ENCODE peak calls at places on chromosomes 11 and 22, in ten cellular contexts. P is Peyer's patch; T is NCI-H748 treated with DMSO at 0.1 percent for 48 hours; C is EH; F is ACHN; L is kidney; I is activated naive CD8-positive, alpha-beta T cell treated with anti-CD3 and anti-CD28 coated beads, Interleukin-2, amount 50 U/mL, for 24 hours; Z is HuH-7.5; D is H4; S is NCI-H1436. U is an unnamed sample.

GRCh38 chr11:765025-765801 is 12.1 kb downstream of the GATD1 start:
- DNase-seq in L (peak), P (no peak), D (peak), S (peak), Z (no peak), F (peak), T (peak), I (peak), C (peak), U (peak)

GRCh38 chr22:37735054-37735453 is 38.2 kb downstream of the TRIOBP start:
- DNase-seq in P (peak), D (no peak), I (no peak), Z (peak), T (no peak), L (no peak), C (peak), F (peak), S (no peak), U (no peak)

GRCh38 chr11:23359297-23359696 is 499.0 kb upstream of the CCDC179 start:
- DNase-seq in S (no peak), F (no peak), T (no peak), C (peak), I (no peak), P (no peak), D (peak), L (no peak), Z (no peak), U (no peak)

GRCh38 chr22:41596776-41597634 is 7.4 kb upstream of the PMM1 start:
- DNase-seq in T (peak), C (peak), P (peak), Z (peak), I (peak), L (peak), D (peak), F (peak), S (peak), U (peak)

GRCh38 chr11:93579187-93579773 is 36.1 kb upstream of the SMCO4 start:
- DNase-seq in I (no peak), L (no peak), T (no peak), P (no peak), C (no peak), S (no peak), D (no peak), F (no peak), Z (no peak), U (no peak)

GRCh38 chr11:134562176-134562575 is 150.1 kb upstream of the B3GAT1 start:
- DNase-seq in L (no peak), T (no peak), I (no peak), P (no peak), C (no peak), Z (no peak), D (no peak), F (no peak), S (no peak), U (no peak)

GRCh38 chr22:27880778-27881394 is 38.2 kb downstream of the PITPNB start:
- DNase-seq in D (peak), S (peak), C (peak), L (no peak), F (peak), I (no peak), P (no peak), Z (no peak), T (no peak), U (peak)

GRCh38 chr22:20408891-20409290 is 14.9 kb downstream of the ZNF74 start:
- DNase-seq in T (no peak), D (no peak), L (no peak), I (no peak), Z (no peak), S (no peak), F (no peak), C (no peak), P (peak), U (no peak)

GRCh38 chr11:47345890-47346563 is 6.5 kb downstream of the MYBPC3 start:
- DNase-seq in I (no peak), Z (no peak), P (peak), C (no peak), F (no peak), T (no peak), S (no peak), D (no peak), L (peak), U (no peak)

GRCh38 chr11:57527056-57527631 is 3.4 kb downstream of the TIMM10 start:
- DNase-seq in T (peak), C (peak), D (peak), L (no peak), Z (peak), P (peak), F (peak), I (peak), S (peak), U (peak)

GRCh38 chr22:48897638-48897954 is 930.1 kb downstream of the BRD1 start:
- DNase-seq in F (no peak), Z (no peak), S (no peak), D (no peak), C (no peak), P (peak), L (no peak), I (no peak), T (no peak), U (no peak)

GRCh38 chr11:133953999-133954398 is 2.8 kb downstream of the IGSF9B start:
- DNase-seq in L (no peak), T (no peak), S (no peak), Z (no peak), D (no peak), F (no peak), I (no peak), P (no peak), C (no peak), U (no peak)

GRCh38 chr11:35658028-35658948 is 4.3 kb upstream of the TRIM44 start:
- DNase-seq in I (no peak), S (no peak), F (no peak), L (no peak), C (no peak), Z (no peak), P (no peak), T (no peak), D (no peak), U (no peak)

GRCh38 chr22:27317156-27317555 is 484.4 kb downstream of the MN1 start:
- DNase-seq in D (no peak), Z (no peak), F (peak), S (no peak), L (no peak), C (peak), T (no peak), I (no peak), P (no peak), U (no peak)

GRCh38 chr22:45731041-45731797 is 59.6 kb downstream of the ATXN10 start:
- DNase-seq in Z (no peak), L (no peak), I (no peak), D (no peak), C (peak), P (no peak), T (no peak), S (no peak), F (peak), U (no peak)

GRCh38 chr22:43237280-43237679 is 50.3 kb upstream of the TTLL12 start:
- DNase-seq in S (no peak), L (no peak), P (no peak), C (no peak), F (no peak), I (no peak), D (no peak), T (no peak), Z (no peak), U (no peak)

GRCh38 chr11:75159081-75159953 is 8.4 kb downstream of the SLCO2B1 start:
- DNase-seq in I (no peak), P (peak), Z (peak), D (no peak), L (peak), T (no peak), S (no peak), C (no peak), F (no peak), U (no peak)

GRCh38 chr11:119599864-119600593 is 129.0 kb downstream of the NECTIN1 start:
- DNase-seq in P (no peak), D (no peak), I (no peak), F (peak), T (no peak), S (no peak), Z (no peak), L (no peak), C (no peak), U (no peak)

GRCh38 chr22:24187731-24188644 is 6.7 kb downstream of the SUSD2 start:
- DNase-seq in C (no peak), L (peak), D (no peak), P (no peak), T (no peak), Z (no peak), S (no peak), F (no peak), I (no peak), U (no peak)

GRCh38 chr11:76786053-76787014 is 3.2 kb downstream of the TSKU start:
- DNase-seq in D (no peak), F (no peak), P (no peak), L (no peak), T (no peak), C (no peak), I (no peak), S (no peak), Z (no peak), U (no peak)

GRCh38 chr11:111460340-111460739 is 51.8 kb downstream of the BTG4 start:
- DNase-seq in D (no peak), S (no peak), P (no peak), Z (no peak), C (no peak), I (no peak), T (no peak), L (no peak), F (no peak), U (no peak)

GRCh38 chr11:47466201-47466600 is 17.3 kb upstream of the RAPSN start:
- DNase-seq in S (no peak), F (no peak), D (no peak), L (no peak), C (peak), P (no peak), I (no peak), Z (no peak), T (no peak), U (no peak)

GRCh38 chr22:41880653-41881052 is 34.2 kb downstream of the SHISA8 start:
- DNase-seq in C (no peak), D (no peak), I (no peak), F (no peak), T (no peak), P (no peak), L (no peak), Z (no peak), S (no peak), U (no peak)

GRCh38 chr22:29346659-29347058 is 31.2 kb upstream of the RASL10A start:
- DNase-seq in C (no peak), P (no peak), Z (no peak), L (no peak), D (no peak), S (no peak), T (no peak), I (no peak), F (no peak), U (no peak)

GRCh38 chr22:20651286-20651685 is 122.6 kb upstream of the SERPIND1 start:
- DNase-seq in C (no peak), Z (no peak), L (no peak), S (no peak), I (no peak), T (no peak), F (no peak), D (no peak), P (no peak), U (no peak)

GRCh38 chr11:120125005-120125404 is 12.9 kb downstream of the TRIM29 start:
- DNase-seq in C (peak), Z (no peak), D (peak), L (peak), I (peak), F (no peak), P (peak), S (no peak), T (no peak), U (no peak)

GRCh38 chr11:43919852-43920597 is 22.4 kb upstream of the C11orf96 start:
- DNase-seq in I (no peak), F (no peak), T (no peak), S (no peak), L (no peak), Z (no peak), C (no peak), D (peak), P (no peak), U (no peak)

GRCh38 chr11:96097844-96098421 is 174.0 kb upstream of the MTMR2 start:
- DNase-seq in D (no peak), Z (no peak), P (peak), F (no peak), C (peak), I (no peak), L (no peak), T (no peak), S (no peak), U (no peak)

GRCh38 chr11:128416976-128417375 is 170.4 kb downstream of the ETS1 start:
- DNase-seq in S (no peak), C (no peak), F (no peak), P (no peak), Z (no peak), L (no peak), I (no peak), T (no peak), D (no peak), U (no peak)

GRCh38 chr11:115226556-115226955 is 277.7 kb downstream of the CADM1 start:
- DNase-seq in S (no peak), T (no peak), F (peak), D (peak), I (no peak), L (no peak), P (no peak), C (peak), Z (no peak), U (no peak)

U was measured in NCI-H460.